ENCODE peak calls at places on chromosome X, in ten cellular contexts. I is cardiac fibroblast; T is posterior cingulate gyrus; Y is left ventricle myocardium inferior; K is pancreas; C is stimulated activated CD4-positive, alpha-beta T cell treated with anti-CD3 and anti-CD28 coated beads, Interleukin-2, amount 100 ng/mL, for 48 hours; O is stimulated activated CD8-positive, alpha-beta memory T cell treated with anti-CD3 and anti-CD28 coated beads, Interleukin-7, amount 100 ng/mL, for 24 hours; M is activated CD8-positive, alpha-beta memory T cell treated with anti-CD3 and anti-CD28 coated beads for 48 hours; W is ELR; P is foreskin fibroblast. S is an unnamed sample.

GRCh38 chrX:86148024-86148511 is at the start of gene DACH2:
- DNase-seq in I (peak), T (peak), Y (peak), K (peak), C (peak), O (peak), M (no peak), W (peak), P (peak), S (peak)

GRCh38 chrX:124010157-124010556 is 48.7 kb downstream of the STAG2 start:
- DNase-seq in I (no peak), T (no peak), Y (no peak), K (no peak), C (no peak), O (no peak), M (no peak), W (peak), P (peak), S (no peak)

GRCh38 chrX:118560380-118560932 is 64.8 kb downstream of the DOCK11 start:
- DNase-seq in I (no peak), T (no peak), Y (no peak), K (no peak), C (no peak), O (no peak), M (no peak), W (no peak), P (no peak), S (no peak)

GRCh38 chrX:103539695-103540094 is 20.4 kb upstream of the RAB40A start:
- DNase-seq in I (no peak), T (no peak), Y (no peak), K (no peak), C (no peak), O (no peak), M (no peak), W (no peak), P (peak), S (no peak)

GRCh38 chrX:129791961-129792570 is 12.3 kb downstream of the SASH3 start:
- DNase-seq in I (no peak), T (no peak), Y (no peak), K (no peak), C (no peak), O (no peak), M (no peak), W (no peak), P (no peak), S (no peak)

GRCh38 chrX:84161641-84162040 is 26.4 kb downstream of the RPS6KA6 start:
- DNase-seq in I (no peak), T (no peak), Y (no peak), K (no peak), C (no peak), O (no peak), M (no peak), W (no peak), P (no peak), S (no peak)

GRCh38 chrX:132443736-132444135 is 45.1 kb downstream of the MBNL3 start:
- DNase-seq in I (peak), T (no peak), Y (no peak), K (no peak), C (no peak), O (no peak), M (no peak), W (no peak), P (peak), S (no peak)

GRCh38 chrX:108439961-108440696 is 491 bp downstream of the COL4A5 start:
- DNase-seq in I (peak), T (peak), Y (no peak), K (peak), C (no peak), O (no peak), M (no peak), W (peak), P (peak), S (no peak)

GRCh38 chrX:110795645-110796510 is at the start of gene CHRDL1:
- DNase-seq in I (no peak), T (peak), Y (peak), K (peak), C (no peak), O (no peak), M (no peak), W (peak), P (peak), S (no peak)

GRCh38 chrX:68938244-68939004 is 109.6 kb downstream of the EFNB1 start:
- DNase-seq in I (peak), T (no peak), Y (peak), K (no peak), C (no peak), O (no peak), M (no peak), W (no peak), P (peak), S (no peak)

S was measured in GM18507.